ENCODE peak calls at places on chromosomes 5 and 9, in seven cellular contexts. T, U, D, B, X, C and Z are unnamed samples.
A peak's percentile ranks its signal among the peaks of the same experiment; 100 is the strongest.

GRCh38 chr5:146337928-146338327 is 711 bp upstream of the POU4F3 start:
- ATAC-seq in X (no peak), T (no peak), D (no peak), C (no peak), U (no peak), B (no peak), Z (no peak)

GRCh38 chr9:127330501-127330900 is 65.9 kb downstream of the GARNL3 start:
- ATAC-seq in D (no peak), X (no peak), B (no peak), T (no peak), C (no peak), U (no peak), Z (no peak)

GRCh38 chr5:54404568-54404967 is 50.9 kb upstream of the HSPB3 start:
- ATAC-seq in U (no peak), C (no peak), B (peak; percentile 50), T (no peak), D (no peak), X (no peak), Z (peak; percentile 84)

GRCh38 chr5:72210913-72211670 is 103.8 kb downstream of the MAP1B start:
- ATAC-seq in B (no peak), T (no peak), D (no peak), C (peak; percentile 80), X (no peak), U (no peak), Z (peak; percentile 79)

GRCh38 chr5:22938373-22938772 is 85.2 kb upstream of the CDH12 start:
- ATAC-seq in T (no peak), C (no peak), B (no peak), U (no peak), X (no peak), D (no peak), Z (no peak)

GRCh38 chr9:109996936-109997580 is 210.9 kb downstream of the C9orf152 start:
- ATAC-seq in B (no peak), X (no peak), U (no peak), C (no peak), T (no peak), D (no peak), Z (no peak)

GRCh38 chr5:22567983-22568382 is 285.2 kb downstream of the CDH12 start:
- ATAC-seq in T (no peak), U (no peak), X (no peak), B (no peak), D (no peak), C (no peak), Z (no peak)

GRCh38 chr9:27168496-27168895 is 59.5 kb downstream of the TEK start:
- ATAC-seq in C (no peak), U (no peak), X (no peak), B (no peak), D (no peak), T (no peak), Z (no peak)

GRCh38 chr5:172102913-172103629 is 85.0 kb downstream of the STK10 start:
- ATAC-seq in C (peak; percentile 50), T (peak; percentile 28), U (peak; percentile 85), D (no peak), B (peak; percentile 80), X (no peak), Z (peak; percentile 89)

GRCh38 chr9:77985996-77986395 is 45.6 kb downstream of the GNAQ start:
- ATAC-seq in C (no peak), T (no peak), U (no peak), X (no peak), B (no peak), D (no peak), Z (no peak)

GRCh38 chr5:102823441-102823874 is 68.4 kb downstream of the PAM start:
- ATAC-seq in U (no peak), D (no peak), B (no peak), X (no peak), C (no peak), T (no peak), Z (no peak)

GRCh38 chr5:85010014-85010562 is 625.4 kb upstream of the EDIL3 start:
- ATAC-seq in X (no peak), D (no peak), B (no peak), U (no peak), T (no peak), C (no peak), Z (no peak)

GRCh38 chr5:181173027-181173419 is 25.6 kb downstream of the OR2V2 start:
- ATAC-seq in T (peak; percentile 14), D (peak; percentile 68), C (no peak), B (no peak), X (peak; percentile 54), U (peak; percentile 7), Z (no peak)

GRCh38 chr5:32027717-32028321 is 146.3 kb downstream of the GOLPH3 start:
- ATAC-seq in B (peak; percentile 93), T (no peak), D (no peak), U (no peak), X (no peak), C (peak; percentile 96), Z (peak; percentile 97)

GRCh38 chr9:114186793-114187289 is 31.5 kb downstream of the COL27A1 start:
- ATAC-seq in X (no peak), C (peak; percentile 17), T (no peak), B (no peak), D (no peak), U (no peak), Z (no peak)

GRCh38 chr9:34665109-34665380 is 2.6 kb upstream of the CCL27 start:
- ATAC-seq in B (peak; percentile 14), X (no peak), T (no peak), C (no peak), D (no peak), U (peak; percentile 31), Z (no peak)

GRCh38 chr5:95518417-95518816 is 36.4 kb downstream of the SKIC3 start:
- ATAC-seq in D (no peak), X (no peak), C (no peak), U (no peak), T (no peak), B (no peak), Z (no peak)

GRCh38 chr5:57302164-57302563 is 128.3 kb downstream of the GPBP1 start:
- ATAC-seq in U (peak; percentile 52), X (no peak), C (no peak), D (peak; percentile 53), T (peak; percentile 63), B (no peak), Z (peak; percentile 54)

GRCh38 chr9:37529111-37529510 is 43.4 kb downstream of the POLR1E start:
- ATAC-seq in U (peak; percentile 90), T (peak; percentile 86), X (peak; percentile 91), C (no peak), B (no peak), D (peak; percentile 77), Z (peak; percentile 98)

GRCh38 chr9:84862786-84863185 is 193.3 kb downstream of the NTRK2 start:
- ATAC-seq in B (no peak), X (no peak), U (no peak), T (no peak), D (no peak), C (no peak), Z (peak; percentile 86)

GRCh38 chr9:91334053-91334452 is 27.7 kb downstream of the AUH start:
- ATAC-seq in B (no peak), U (peak; percentile 93), X (no peak), D (peak; percentile 60), T (peak; percentile 64), C (no peak), Z (peak; percentile 48)

GRCh38 chr5:150630459-150631325 is 9.8 kb upstream of the SYNPO start:
- ATAC-seq in B (no peak), C (peak; percentile 65), U (no peak), T (no peak), D (no peak), X (no peak), Z (no peak)

GRCh38 chr5:62937661-62938558 is 359.3 kb downstream of the LRRC70 start:
- ATAC-seq in T (no peak), B (peak; percentile 31), C (peak; percentile 82), X (no peak), U (no peak), D (no peak), Z (no peak)

GRCh38 chr5:38596997-38597396 is 40.6 kb upstream of the LIFR start:
- ATAC-seq in B (no peak), X (no peak), U (no peak), C (peak; percentile 22), T (no peak), D (no peak), Z (no peak)

GRCh38 chr9:3441197-3441816 is 84.5 kb downstream of the RFX3 start:
- ATAC-seq in X (peak; percentile 76), C (peak; percentile 64), U (peak; percentile 67), D (peak; percentile 87), T (peak; percentile 79), B (no peak), Z (peak; percentile 79)

GRCh38 chr5:139658928-139659667 is 10.9 kb downstream of the CXXC5 start:
- ATAC-seq in C (peak; percentile 19), X (no peak), D (peak; percentile 10), B (peak; percentile 42), T (no peak), U (no peak), Z (peak; percentile 18)

GRCh38 chr5:172886396-172886932 is 52.4 kb downstream of the ERGIC1 start:
- ATAC-seq in C (no peak), U (no peak), D (no peak), B (no peak), T (no peak), X (no peak), Z (peak; percentile 6)